ENCODE peak calls at places on chromosomes 3 and 15, in nine cellular contexts. A is testis; V is GM12865; W is CD8-positive, alpha-beta T cell; B is heart right ventricle; U is glutamatergic neuron; F is endothelial cell; R is fibroblast of the aortic adventitia; Z is tibial artery. T is an unnamed sample.

GRCh38 chr15:70795311-70795665 is 31.9 kb upstream of the UACA start:
- DNase-seq in U (no peak), B (no peak), A (no peak), V (no peak), W (no peak), Z (no peak), F (no peak), R (peak; percentile 92), T (no peak)

GRCh38 chr3:46098319-46098761 is 71.1 kb upstream of the XCR1 start:
- DNase-seq in V (peak; percentile 86), F (no peak), B (no peak), R (peak; percentile 82), W (peak; percentile 19), A (peak; percentile 44), Z (peak; percentile 82), U (no peak), T (no peak)

GRCh38 chr3:134197681-134198261 is 52.9 kb downstream of the RYK start:
- DNase-seq in W (no peak), B (peak; percentile 35), V (peak; percentile 64), A (no peak), R (peak; percentile 81), U (no peak), F (peak; percentile 11), Z (no peak), T (no peak)

GRCh38 chr3:107833046-107833445 is 257.8 kb downstream of the CD47 start:
- DNase-seq in U (no peak), A (peak; percentile 70), R (no peak), Z (no peak), W (no peak), F (no peak), B (no peak), V (no peak), T (no peak)

GRCh38 chr3:12356175-12356574 is 67.3 kb downstream of the PPARG start:
- DNase-seq in U (no peak), W (no peak), A (no peak), F (no peak), R (no peak), Z (no peak), B (no peak), V (no peak), T (no peak)

GRCh38 chr15:81189583-81190283 is 6.9 kb upstream of the IL16 start:
- DNase-seq in W (no peak), U (no peak), B (peak; percentile 45), A (peak; percentile 59), F (no peak), Z (peak; percentile 81), R (peak; percentile 97), V (no peak), T (peak; percentile 42)

GRCh38 chr3:71258526-71258925 is 325.0 kb downstream of the FOXP1 start:
- DNase-seq in Z (no peak), W (no peak), R (no peak), A (no peak), B (no peak), V (no peak), F (no peak), U (no peak), T (no peak)

GRCh38 chr15:101542306-101543025 is 53.0 kb upstream of the PCSK6 start:
- DNase-seq in A (peak; percentile 30), B (peak; percentile 24), F (no peak), U (no peak), R (no peak), W (no peak), V (peak; percentile 22), Z (peak; percentile 40), T (no peak)

GRCh38 chr3:25297667-25298585 is 130.1 kb upstream of the RARB start:
- DNase-seq in B (no peak), A (no peak), F (no peak), W (no peak), V (peak; percentile 42), U (no peak), Z (no peak), R (peak; percentile 20), T (no peak)
- TF ChIP-seq CTCF in B (no peak), A (no peak), F (no peak), W (no peak), V (no peak), U (peak; percentile 26), Z (no peak), R (no peak), T (no peak)

GRCh38 chr3:50466177-50466576 is 37.3 kb downstream of the CACNA2D2 start:
- DNase-seq in A (no peak), B (no peak), V (peak; percentile 4), F (no peak), Z (no peak), W (no peak), U (no peak), R (no peak), T (no peak)
- TF ChIP-seq CTCF in A (no peak), B (no peak), V (no peak), F (no peak), Z (no peak), W (no peak), U (no peak), R (no peak), T (no peak)

GRCh38 chr15:35206060-35206675 is 121.1 kb upstream of the NANOGP8 start:
- DNase-seq in V (peak; percentile 41), W (no peak), R (peak; percentile 0), B (no peak), F (peak; percentile 6), Z (no peak), U (no peak), A (no peak), T (no peak)
- TF ChIP-seq CTCF in V (peak; percentile 44), W (no peak), R (peak; percentile 41), B (no peak), F (peak; percentile 77), Z (no peak), U (peak; percentile 73), A (no peak), T (no peak)

GRCh38 chr3:10946526-10946925 is 46.0 kb upstream of the SLC6A1 start:
- DNase-seq in A (no peak), V (no peak), R (no peak), W (no peak), U (peak; percentile 2), Z (no peak), F (no peak), B (no peak), T (no peak)
- TF ChIP-seq CTCF in A (no peak), V (no peak), R (no peak), W (no peak), U (no peak), Z (no peak), F (no peak), B (no peak), T (no peak)

GRCh38 chr15:51757463-51757862 is 6.1 kb downstream of the TMOD2 start:
- DNase-seq in U (no peak), B (no peak), V (no peak), Z (no peak), R (no peak), A (no peak), W (no peak), F (no peak), T (no peak)

GRCh38 chr15:51758645-51759044 is 7.2 kb downstream of the TMOD2 start:
- DNase-seq in V (no peak), A (peak; percentile 65), F (no peak), Z (peak; percentile 58), W (no peak), B (peak; percentile 52), R (peak; percentile 81), U (no peak), T (no peak)

GRCh38 chr15:51756482-51756881 is 5.1 kb downstream of the TMOD2 start:
- DNase-seq in R (no peak), A (no peak), U (no peak), B (no peak), V (no peak), W (no peak), Z (no peak), F (no peak), T (no peak)

GRCh38 chr15:51760805-51761204 is 9.4 kb downstream of the TMOD2 start:
- DNase-seq in Z (no peak), W (no peak), F (no peak), V (no peak), U (no peak), B (no peak), R (no peak), A (no peak), T (no peak)

GRCh38 chr15:51759557-51760070 is 8.2 kb downstream of the TMOD2 start:
- DNase-seq in W (no peak), Z (peak; percentile 70), R (peak; percentile 97), A (peak; percentile 62), V (peak; percentile 33), U (no peak), B (peak; percentile 52), F (no peak), T (no peak)
- TF ChIP-seq CTCF in W (no peak), Z (no peak), R (peak; percentile 42), A (no peak), V (peak; percentile 50), U (no peak), B (no peak), F (no peak), T (no peak)

GRCh38 chr15:48696627-48697312 is 51.3 kb upstream of the FBN1 start:
- DNase-seq in U (no peak), F (no peak), V (peak; percentile 21), Z (no peak), B (no peak), A (no peak), W (no peak), R (peak; percentile 56), T (no peak)
- TF ChIP-seq CTCF in U (no peak), F (no peak), V (no peak), Z (no peak), B (no peak), A (no peak), W (no peak), R (no peak), T (no peak)